ENCODE peak calls at places on chromosomes 4 and X, in eight cellular contexts. L is H54, E is GM12878, J is A549, C is transverse colon, W is uterus, H is HepG2, Z is sigmoid colon. G is an unnamed sample.

GRCh38 chrX:129359269-129359668 is 164.0 kb downstream of the SMARCA1 start:
- DNase-seq in L (no peak), E (no peak), J (no peak), C (no peak), W (no peak), H (peak), Z (no peak), G (no peak)

GRCh38 chr4:120080533-120080932 is 13.9 kb upstream of the MAD2L1 start:
- DNase-seq in L (no peak), E (no peak), J (no peak), C (no peak), W (no peak), H (no peak), Z (no peak), G (no peak)

GRCh38 chrX:124085063-124085462 is 123.6 kb downstream of the STAG2 start:
- DNase-seq in L (no peak), E (no peak), J (no peak), C (no peak), W (no peak), H (no peak), Z (no peak), G (no peak)

GRCh38 chr4:87506974-87507701 is 22.0 kb downstream of the SPARCL1 start:
- DNase-seq in L (no peak), E (no peak), J (no peak), C (no peak), W (no peak), H (no peak), Z (no peak), G (no peak)

GRCh38 chrX:10414872-10415703 is 205.3 kb downstream of the MID1 start:
- DNase-seq in L (no peak), E (no peak), J (no peak), C (no peak), W (no peak), H (no peak), Z (no peak), G (no peak)

GRCh38 chr4:122758033-122758432 is 25.5 kb downstream of the BBS12 start:
- DNase-seq in L (no peak), E (no peak), J (no peak), C (peak), W (no peak), H (no peak), Z (no peak), G (no peak)

GRCh38 chr4:149164282-149164681 is 651.4 kb downstream of the IQCM start:
- DNase-seq in L (peak), E (no peak), J (no peak), C (no peak), W (no peak), H (no peak), Z (no peak), G (no peak)

GRCh38 chr4:138832563-138832962 is 183.0 kb upstream of the NOCT start:
- DNase-seq in L (no peak), E (no peak), J (no peak), C (no peak), W (no peak), H (no peak), Z (no peak), G (no peak)

GRCh38 chr4:167020410-167020809 is 213.9 kb downstream of the SPOCK3 start:
- DNase-seq in L (no peak), E (no peak), J (no peak), C (no peak), W (no peak), H (peak), Z (no peak), G (no peak)

GRCh38 chrX:100410901-100411801 is 1.1 kb upstream of the PCDH19 start:
- DNase-seq in L (no peak), E (no peak), J (no peak), C (no peak), W (no peak), H (no peak), Z (peak), G (no peak)

GRCh38 chr4:174058846-174059245 is 224.6 kb downstream of the FBXO8 start:
- DNase-seq in L (no peak), E (no peak), J (no peak), C (no peak), W (no peak), H (no peak), Z (no peak), G (no peak)

GRCh38 chr4:140277576-140277975 is 95.9 kb upstream of the SCOC start:
- DNase-seq in L (no peak), E (no peak), J (no peak), C (no peak), W (no peak), H (no peak), Z (no peak), G (no peak)

GRCh38 chrX:96480081-96480480 is 204.6 kb upstream of the DIAPH2 start:
- DNase-seq in L (no peak), E (no peak), J (no peak), C (no peak), W (no peak), H (no peak), Z (no peak), G (no peak)

GRCh38 chrX:14673764-14674163 is 144.4 kb downstream of the GLRA2 start:
- DNase-seq in L (peak), E (peak), J (peak), C (peak), W (no peak), H (peak), Z (no peak), G (no peak)

GRCh38 chr4:188603646-188604045 is 464.4 kb downstream of the TRIML1 start:
- DNase-seq in L (no peak), E (no peak), J (no peak), C (no peak), W (no peak), H (no peak), Z (no peak), G (no peak)

GRCh38 chrX:10089378-10089795 is 67.4 kb upstream of the CLCN4 start:
- DNase-seq in L (peak), E (no peak), J (no peak), C (no peak), W (no peak), H (no peak), Z (no peak), G (no peak)

GRCh38 chr4:119666653-119667091 is 38.1 kb upstream of the PDE5A start:
- DNase-seq in L (no peak), E (no peak), J (no peak), C (no peak), W (no peak), H (no peak), Z (no peak), G (no peak)

GRCh38 chr4:7867701-7868429 is 71.8 kb downstream of the AFAP1 start:
- DNase-seq in L (no peak), E (no peak), J (no peak), C (no peak), W (no peak), H (no peak), Z (peak), G (no peak)

GRCh38 chr4:83664741-83665140 is 128.8 kb downstream of the GPAT3 start:
- DNase-seq in L (no peak), E (no peak), J (no peak), C (no peak), W (no peak), H (no peak), Z (no peak), G (no peak)

GRCh38 chr4:156293657-156294297 is 340.1 kb upstream of the CTSO start:
- DNase-seq in L (no peak), E (no peak), J (no peak), C (no peak), W (no peak), H (no peak), Z (no peak), G (no peak)

GRCh38 chr4:186203391-186203802 is 12.0 kb downstream of the CYP4V2 start:
- DNase-seq in L (no peak), E (no peak), J (no peak), C (no peak), W (peak), H (no peak), Z (no peak), G (no peak)

GRCh38 chr4:38313175-38313574 is 350.8 kb upstream of the KLF3 start:
- DNase-seq in L (no peak), E (no peak), J (no peak), C (peak), W (no peak), H (no peak), Z (no peak), G (no peak)

GRCh38 chr4:108118505-108118904 is 50.2 kb downstream of the LEF1 start:
- DNase-seq in L (no peak), E (peak), J (peak), C (no peak), W (no peak), H (peak), Z (no peak), G (no peak)

GRCh38 chr4:140243345-140243753 is 89.4 kb upstream of the MAML3 start:
- DNase-seq in L (no peak), E (peak), J (no peak), C (peak), W (peak), H (no peak), Z (no peak), G (no peak)

GRCh38 chrX:143568467-143568866 is 51.2 kb upstream of the SPANXN3 start:
- DNase-seq in L (no peak), E (no peak), J (no peak), C (no peak), W (no peak), H (no peak), Z (no peak), G (no peak)

GRCh38 chrX:47247206-47247998 is 14.6 kb downstream of the USP11 start:
- DNase-seq in L (peak), E (no peak), J (no peak), C (no peak), W (no peak), H (no peak), Z (peak), G (no peak)

GRCh38 chr4:113837397-113837796 is 75.9 kb upstream of the CAMK2D start:
- DNase-seq in L (no peak), E (peak), J (peak), C (no peak), W (no peak), H (no peak), Z (no peak), G (no peak)

GRCh38 chr4:55793479-55793878 is 26.1 kb upstream of the EXOC1L start:
- DNase-seq in L (no peak), E (no peak), J (no peak), C (no peak), W (no peak), H (no peak), Z (no peak), G (no peak)

GRCh38 chr4:93834371-93835066 is 6.0 kb downstream of the ATOH1 start:
- DNase-seq in L (no peak), E (no peak), J (no peak), C (no peak), W (no peak), H (no peak), Z (no peak), G (no peak)

GRCh38 chrX:155263854-155264628 is at the start of gene RAB39B:
- DNase-seq in L (peak), E (peak), J (peak), C (peak), W (peak), H (peak), Z (peak), G (no peak)

GRCh38 chr4:122658377-122658776 is 37.5 kb upstream of the IL21 start:
- DNase-seq in L (no peak), E (no peak), J (no peak), C (no peak), W (no peak), H (no peak), Z (no peak), G (no peak)

GRCh38 chr4:72701987-72702819 is 133.2 kb upstream of the ADAMTS3 start:
- DNase-seq in L (peak), E (no peak), J (peak), C (no peak), W (peak), H (peak), Z (no peak), G (no peak)

GRCh38 chr4:41369680-41370079 is 113.0 kb downstream of the UCHL1 start:
- DNase-seq in L (no peak), E (no peak), J (no peak), C (no peak), W (no peak), H (no peak), Z (no peak), G (no peak)

GRCh38 chrX:18619288-18619687 is 52.6 kb downstream of the RS1 start:
- DNase-seq in L (no peak), E (no peak), J (no peak), C (no peak), W (no peak), H (no peak), Z (no peak), G (no peak)

DNA sequence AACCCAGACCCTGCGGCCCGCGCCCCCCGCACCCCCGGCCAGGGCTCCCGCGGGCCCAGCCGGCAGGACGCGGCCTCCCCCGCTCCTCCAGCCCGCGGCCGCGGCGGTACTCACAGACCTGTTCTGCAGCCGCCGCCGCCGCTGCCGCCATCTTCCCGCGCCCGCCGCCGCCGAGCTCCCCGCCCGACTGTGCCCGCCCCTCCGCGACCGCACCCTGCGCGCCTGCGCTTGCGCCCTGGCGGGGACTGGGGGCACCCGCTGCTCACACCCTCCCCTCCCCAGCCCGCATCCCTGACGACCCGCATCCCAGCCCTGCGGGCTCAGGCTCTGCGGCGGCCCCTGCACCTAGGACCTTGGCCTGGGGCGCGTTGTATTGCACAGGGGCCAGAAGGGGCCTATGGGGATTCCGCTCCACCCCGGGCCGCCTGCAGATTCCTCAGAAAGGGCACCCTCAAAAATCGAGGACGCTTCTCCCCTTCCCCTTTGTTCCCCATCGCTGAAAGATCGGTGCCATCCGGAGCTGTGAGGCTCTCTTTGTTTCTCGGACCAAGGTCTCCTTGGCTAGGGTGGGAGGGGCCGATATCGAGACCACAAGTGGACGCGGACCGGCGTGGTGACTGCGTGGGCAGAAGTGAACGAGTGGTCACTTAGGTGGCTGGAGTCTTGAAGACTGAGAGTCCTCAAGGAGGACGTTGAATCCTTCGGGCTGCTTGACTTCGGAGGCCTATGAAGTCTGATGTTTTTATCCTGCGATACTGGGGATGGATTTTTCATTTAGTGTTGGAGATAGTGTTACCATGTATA is at the start of gene SGCB:
- DNase-seq in L (peak), E (no peak), J (peak), C (peak), W (peak), H (no peak), Z (peak), G (peak)
- TF ChIP-seq POLR2A in L (peak), E (peak), J (peak), C (no peak), W (peak), H (peak), Z (no peak), G (peak)

GRCh38 chrX:71181910-71182799 is 37.5 kb downstream of the NLGN3 start:
- DNase-seq in L (peak), E (peak), J (peak), C (peak), W (peak), H (peak), Z (peak), G (peak)
- TF ChIP-seq POLR2A in L (peak), E (peak), J (peak), C (peak), W (peak), H (peak), Z (peak), G (peak)

DNA sequence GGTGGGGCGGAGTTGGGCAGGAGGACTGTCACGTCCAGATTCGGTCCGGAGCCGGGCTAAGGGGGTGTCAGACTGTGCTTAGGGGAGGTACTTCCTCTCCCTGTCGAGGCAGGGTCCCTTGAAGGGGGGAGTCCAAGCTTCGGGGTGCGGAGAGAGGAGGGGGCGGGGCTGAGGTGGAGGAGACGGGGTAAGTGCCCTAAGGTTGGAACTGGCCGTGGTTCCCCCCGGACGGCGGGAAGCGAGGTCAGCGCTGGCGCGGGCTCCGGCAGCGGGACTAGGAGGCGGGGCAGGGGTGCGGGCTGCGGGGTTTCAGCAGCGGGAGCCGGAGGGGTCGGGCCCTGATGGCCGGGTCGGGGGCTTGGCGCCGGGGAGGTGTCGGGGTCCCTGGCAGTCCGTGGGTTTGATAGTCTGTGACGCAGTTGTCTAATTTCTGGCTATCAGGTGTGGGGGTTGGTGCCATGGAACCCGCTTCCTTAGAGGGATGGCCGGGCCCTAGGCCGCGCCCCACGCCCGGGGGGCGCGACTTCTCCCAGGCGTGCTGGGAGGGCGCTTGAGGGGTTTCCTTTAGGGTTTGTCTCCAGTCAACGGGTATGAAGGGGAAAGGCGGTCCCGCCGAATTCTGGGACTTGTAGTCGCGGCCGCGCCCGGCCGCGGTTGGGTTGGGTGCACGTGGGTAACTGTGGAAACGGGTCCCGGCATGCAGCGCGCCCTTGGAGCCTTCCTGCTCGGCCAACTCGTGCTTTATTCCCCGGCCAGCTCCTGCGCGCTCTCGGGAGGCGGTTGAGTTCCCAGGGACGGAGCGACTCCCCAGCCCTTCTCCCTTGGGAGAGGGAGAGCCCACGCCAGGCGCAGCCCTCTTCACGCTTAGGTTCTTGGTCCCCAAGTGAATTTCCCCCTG is 1.5 kb downstream of the DCUN1D4 start:
- DNase-seq in L (peak), E (peak), J (peak), C (peak), W (peak), H (peak), Z (peak), G (peak)
- TF ChIP-seq POLR2A in L (no peak), E (no peak), J (peak), C (no peak), W (peak), H (peak), Z (no peak), G (peak)

DNA sequence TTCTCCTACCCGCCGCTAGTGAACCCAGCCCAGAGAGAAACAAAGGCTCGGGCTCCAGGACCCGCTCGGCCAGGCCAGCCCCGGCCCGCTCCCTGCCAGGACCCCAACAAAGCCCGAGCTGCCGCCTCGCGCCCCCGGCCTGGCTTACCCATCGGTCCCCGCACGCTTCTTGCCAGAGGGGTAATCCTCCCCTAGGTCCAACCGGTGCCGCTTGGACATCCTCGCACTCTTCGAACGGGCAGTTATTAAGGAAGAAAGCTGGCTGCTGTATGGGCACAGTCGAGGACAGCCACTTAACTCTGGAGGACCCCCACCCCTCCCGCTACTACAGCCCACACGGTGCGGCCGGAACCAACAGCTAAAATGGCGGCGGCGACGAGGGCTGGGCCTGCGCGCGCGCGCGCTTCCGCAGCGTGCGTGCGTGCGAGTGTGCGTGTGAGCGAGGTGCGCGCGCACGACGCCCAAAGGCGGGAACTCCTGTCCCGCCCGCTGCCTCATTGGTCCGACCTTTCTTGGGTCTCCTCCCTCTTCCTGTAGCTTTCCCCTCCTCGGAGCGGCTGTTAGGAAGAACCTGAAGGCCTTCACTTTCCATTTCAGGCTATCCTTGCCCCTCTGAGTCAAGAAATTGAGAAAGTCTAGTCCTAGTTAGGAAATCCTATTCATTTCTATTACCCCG is at the start of gene DHX15:
- DNase-seq in L (peak), E (peak), J (peak), C (peak), W (peak), H (peak), Z (peak), G (peak)
- TF ChIP-seq POLR2A in L (peak), E (peak), J (peak), C (peak), W (peak), H (peak), Z (peak), G (no peak)

GRCh38 chr4:89836897-89837384 is at the start of gene SNCA:
- DNase-seq in L (no peak), E (no peak), J (peak), C (peak), W (peak), H (no peak), Z (peak), G (no peak)
- TF ChIP-seq POLR2A in L (no peak), E (no peak), J (no peak), C (no peak), W (peak), H (no peak), Z (no peak), G (peak)

DNA sequence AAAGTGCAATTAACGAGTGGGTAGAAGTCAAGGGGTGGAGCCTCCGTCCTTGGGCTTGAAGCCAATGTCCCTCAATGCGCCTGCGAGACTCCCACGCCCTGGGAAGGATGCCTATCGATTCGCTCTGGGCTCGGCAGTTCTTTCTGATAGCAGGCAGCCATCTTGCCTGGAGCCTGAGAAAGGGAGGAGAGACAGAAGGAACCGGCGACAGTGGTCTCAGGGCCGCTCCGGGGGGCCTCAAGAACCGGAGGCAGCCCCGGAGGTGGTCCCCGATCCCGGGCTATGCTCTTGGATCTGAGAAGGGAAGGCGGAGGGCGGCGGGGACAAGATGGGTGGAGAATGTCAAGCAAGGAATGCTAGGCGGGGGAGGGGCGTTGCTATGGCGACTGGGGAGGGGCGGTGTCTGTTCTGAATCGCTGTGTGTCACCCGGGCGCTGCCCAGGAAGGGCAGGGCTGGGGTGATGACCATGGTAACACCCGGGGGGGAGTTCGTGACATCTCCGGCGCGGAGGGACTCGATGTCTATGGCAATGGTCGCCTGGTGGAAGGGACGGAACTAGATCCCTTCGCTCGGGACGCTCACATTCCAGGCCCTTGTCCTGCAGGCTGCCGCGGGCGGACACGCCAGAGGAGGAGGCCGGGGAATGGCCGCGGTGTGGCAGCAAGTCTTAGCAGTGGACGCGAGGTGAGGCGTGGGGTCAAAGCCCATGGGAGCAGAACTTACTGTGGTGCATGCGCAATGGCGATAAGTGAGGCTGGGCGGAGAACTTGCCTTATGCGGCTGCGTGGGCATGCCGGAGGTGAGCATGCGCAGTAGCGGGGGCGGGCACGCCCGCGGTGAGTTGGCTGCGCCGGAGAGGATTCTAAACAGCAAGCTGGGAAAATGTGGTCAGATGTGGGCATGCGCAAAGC is at the start of gene WDR13:
- DNase-seq in L (peak), E (peak), J (peak), C (peak), W (peak), H (peak), Z (peak), G (peak)
- TF ChIP-seq POLR2A in L (peak), E (peak), J (peak), C (peak), W (peak), H (peak), Z (peak), G (no peak)

G was measured in esophagus squamous epithelium.